ENCODE peak calls at places on chromosome 2, in eight cellular contexts. D is iPS DF 6.9, W is tibial artery, L is HAP-1, F is lower lobe of right lung, S is fibroblast of lung, R is left ventricle myocardium inferior, N is tibial nerve. I is an unnamed sample.
A peak's percentile ranks its signal among the peaks of the same experiment; 100 is the strongest.

GRCh38 chr2:160022162-160022561 is 40.3 kb downstream of the PLA2R1 start:
- DNase-seq in D (no peak), W (no peak), L (no peak), F (no peak), S (no peak), R (no peak), N (no peak), I (no peak)

GRCh38 chr2:8554296-8554806 is 127.5 kb upstream of the ID2 start:
- DNase-seq in D (no peak), W (peak; percentile 25), L (no peak), F (no peak), S (no peak), R (peak; percentile 2), N (no peak), I (no peak)

GRCh38 chr2:181683518-181684453 is 3.5 kb upstream of the NEUROD1 start:
- DNase-seq in D (no peak), W (no peak), L (peak; percentile 64), F (no peak), S (peak; percentile 21), R (no peak), N (no peak), I (no peak)

GRCh38 chr2:40760071-40760666 is 308.3 kb upstream of the SLC8A1 start:
- DNase-seq in D (peak; percentile 43), W (no peak), L (peak; percentile 51), F (no peak), S (peak; percentile 36), R (no peak), N (peak; percentile 34), I (no peak)

GRCh38 chr2:219017166-219017931 is 24.0 kb downstream of the CFAP65 start:
- DNase-seq in D (no peak), W (no peak), L (no peak), F (peak; percentile 27), S (no peak), R (no peak), N (no peak), I (no peak)

GRCh38 chr2:132582360-132582759 is 87.6 kb downstream of the LYPD1 start:
- DNase-seq in D (no peak), W (no peak), L (no peak), F (no peak), S (peak; percentile 68), R (no peak), N (no peak), I (no peak)

GRCh38 chr2:64652231-64653173 is 1.2 kb downstream of the SERTAD2 start:
- DNase-seq in D (no peak), W (peak; percentile 75), L (peak; percentile 60), F (peak; percentile 69), S (peak; percentile 67), R (no peak), N (no peak), I (peak; percentile 27)

GRCh38 chr2:238847841-238848565 is at the start of gene TWIST2:
- DNase-seq in D (no peak), W (peak; percentile 92), L (no peak), F (peak; percentile 81), S (peak; percentile 95), R (peak; percentile 80), N (peak; percentile 80), I (no peak)

GRCh38 chr2:226869371-226869770 is 33.5 kb downstream of the RHBDD1 start:
- DNase-seq in D (no peak), W (no peak), L (no peak), F (no peak), S (no peak), R (no peak), N (no peak), I (no peak)

GRCh38 chr2:65431417-65432226 is 777 bp downstream of the SPRED2 start:
- DNase-seq in D (no peak), W (peak; percentile 75), L (peak; percentile 67), F (peak; percentile 65), S (peak; percentile 42), R (peak; percentile 38), N (peak; percentile 41), I (peak; percentile 55)

GRCh38 chr2:51297488-51297887 is 265.6 kb upstream of the NRXN1 start:
- DNase-seq in D (no peak), W (no peak), L (no peak), F (no peak), S (peak; percentile 11), R (no peak), N (no peak), I (no peak)

GRCh38 chr2:138364554-138365162 is 136.9 kb upstream of the SPOPL start:
- DNase-seq in D (no peak), W (no peak), L (no peak), F (no peak), S (peak; percentile 77), R (no peak), N (no peak), I (no peak)

GRCh38 chr2:51516667-51517066 is 484.7 kb upstream of the NRXN1 start:
- DNase-seq in D (no peak), W (no peak), L (no peak), F (no peak), S (no peak), R (no peak), N (no peak), I (no peak)

GRCh38 chr2:12821656-12822055 is 104.9 kb downstream of the TRIB2 start:
- DNase-seq in D (no peak), W (no peak), L (no peak), F (no peak), S (no peak), R (no peak), N (no peak), I (no peak)

GRCh38 chr2:237956402-237956736 is 10.4 kb upstream of the UBE2F start:
- DNase-seq in D (no peak), W (no peak), L (no peak), F (no peak), S (no peak), R (no peak), N (no peak), I (no peak)

GRCh38 chr2:162063281-162063680 is 10.7 kb downstream of the DPP4 start:
- DNase-seq in D (no peak), W (no peak), L (no peak), F (no peak), S (no peak), R (no peak), N (no peak), I (no peak)

GRCh38 chr2:221518201-221518936 is 53.7 kb downstream of the EPHA4 start:
- DNase-seq in D (no peak), W (no peak), L (no peak), F (no peak), S (peak; percentile 86), R (no peak), N (no peak), I (peak; percentile 92)

GRCh38 chr2:234355798-234356365 is 141.0 kb downstream of the ARL4C start:
- DNase-seq in D (no peak), W (no peak), L (no peak), F (no peak), S (no peak), R (no peak), N (no peak), I (no peak)

GRCh38 chr2:234352270-234352669 is 144.6 kb downstream of the ARL4C start:
- DNase-seq in D (no peak), W (no peak), L (no peak), F (no peak), S (no peak), R (no peak), N (no peak), I (no peak)

GRCh38 chr2:234363011-234363487 is 133.8 kb downstream of the ARL4C start:
- DNase-seq in D (peak; percentile 78), W (no peak), L (peak; percentile 64), F (no peak), S (peak; percentile 76), R (no peak), N (no peak), I (no peak)

GRCh38 chr2:234355052-234355720 is 141.7 kb downstream of the ARL4C start:
- DNase-seq in D (no peak), W (no peak), L (no peak), F (no peak), S (no peak), R (no peak), N (no peak), I (no peak)

DNA sequence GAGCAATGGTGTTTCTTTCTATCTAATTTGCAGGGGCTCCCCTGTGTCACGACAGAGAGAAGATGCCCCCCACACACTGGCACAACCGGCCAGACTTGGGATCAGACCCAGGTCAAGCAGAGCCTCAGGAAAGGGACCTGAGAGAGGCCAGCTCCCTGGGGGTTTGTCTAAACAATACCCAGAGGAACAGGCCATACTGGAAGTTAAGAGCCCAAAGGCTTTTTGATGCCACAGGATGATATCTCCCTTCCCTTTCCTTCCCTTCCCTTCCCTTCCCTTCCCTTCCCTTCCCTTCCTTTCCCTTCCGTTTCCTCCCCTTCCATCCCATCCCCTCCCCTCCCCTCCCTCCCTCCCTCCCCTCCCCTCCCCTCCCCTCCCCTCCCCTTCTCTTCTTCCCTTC is 139.2 kb downstream of the ARL4C start:
- DNase-seq in D (no peak), W (no peak), L (no peak), F (no peak), S (no peak), R (no peak), N (no peak), I (no peak)
- H3K36me3 ChIP-seq in D (no peaks in the 10 kb centered on the region), W (no peaks in the 10 kb centered on the region), L (no peaks in the 10 kb centered on the region), F (no peaks in the 10 kb centered on the region), S (no peaks in the 10 kb centered on the region), R (no peaks in the 10 kb centered on the region), N (no peaks in the 10 kb centered on the region), I (no peaks in the 10 kb centered on the region)

DNA sequence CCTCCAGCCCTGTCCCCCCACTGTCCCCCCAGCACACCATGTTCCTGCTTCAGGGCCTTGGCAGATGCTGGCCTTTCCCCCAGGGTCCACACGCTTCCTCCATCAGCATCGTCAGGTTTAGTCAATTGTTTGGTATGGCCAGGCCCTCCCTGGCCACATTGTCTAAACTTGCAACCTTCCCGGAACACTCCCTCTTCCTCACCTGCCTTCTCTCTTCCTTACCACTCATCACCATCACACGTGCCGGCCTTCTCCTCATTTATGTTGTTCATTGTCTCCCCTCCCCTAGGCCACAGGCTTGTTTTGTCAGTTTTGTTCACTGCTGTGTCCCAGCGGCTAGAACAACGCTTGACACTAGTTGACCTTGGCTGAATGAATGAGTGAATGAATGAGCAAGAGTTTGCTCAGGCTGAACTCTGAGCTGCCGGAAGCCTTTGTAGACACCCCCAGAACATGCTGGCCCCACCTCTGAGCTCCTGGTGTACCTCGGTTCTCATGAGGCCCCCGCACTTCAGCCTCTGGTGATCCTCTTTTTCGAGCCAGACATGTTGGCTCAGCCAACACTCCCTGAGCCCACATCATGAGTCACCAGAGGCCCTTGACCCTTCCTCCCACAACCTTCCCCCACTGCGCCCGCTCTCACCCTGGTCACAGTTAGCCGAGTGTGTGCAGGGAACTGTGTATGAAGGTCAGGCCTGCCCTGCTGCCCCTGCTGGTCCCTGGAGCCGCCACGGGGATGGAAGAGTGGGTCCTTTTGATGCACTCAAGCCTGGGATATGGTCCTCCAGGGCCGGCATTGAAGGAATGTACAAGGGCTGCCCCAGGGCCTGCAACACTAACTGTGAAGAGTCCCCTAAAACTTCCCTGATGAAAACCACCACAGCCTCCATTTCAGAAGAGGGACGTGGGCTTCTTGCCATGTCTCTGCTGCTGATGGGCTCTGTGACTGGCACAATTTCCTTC is 57.5 kb downstream of the HS1BP3 start:
- DNase-seq in D (no peak), W (peak; percentile 89), L (no peak), F (peak; percentile 90), S (peak; percentile 93), R (no peak), N (no peak), I (no peak)
- H3K4me1 ChIP-seq in D (peaks cover 1% of the 10 kb centered on the region), W (peaks cover 4% of the 10 kb centered on the region), L (peaks cover 12% of the 10 kb centered on the region), F (peaks cover 75% of the 10 kb centered on the region), S (peaks cover 61% of the 10 kb centered on the region), R (peaks cover 84% of the 10 kb centered on the region), N (peaks cover 56% of the 10 kb centered on the region), I (no peaks in the 10 kb centered on the region)

GRCh38 chr2:163591461-163591860 is 144.3 kb downstream of the FIGN start:
- DNase-seq in D (no peak), W (no peak), L (no peak), F (no peak), S (no peak), R (no peak), N (no peak), I (no peak)
- H3K4me3 ChIP-seq in D (no peak overlapping the region), W (no peak overlapping the region), L (no peak overlapping the region), F (no peak overlapping the region), S (no peak overlapping the region), R (no peak overlapping the region), N (no peak overlapping the region), I (no peak overlapping the region)

GRCh38 chr2:1656326-1656960 is 87.9 kb downstream of the PXDN start:
- DNase-seq in D (no peak), W (no peak), L (no peak), F (no peak), S (no peak), R (no peak), N (no peak), I (no peak)
- H3K36me3 ChIP-seq in D (peaks cover 14% of the 10 kb centered on the region), W (peaks cover 34% of the 10 kb centered on the region), L (no peaks in the 10 kb centered on the region), F (peaks cover 21% of the 10 kb centered on the region), S (peaks cover 23% of the 10 kb centered on the region), R (peaks cover 28% of the 10 kb centered on the region), N (peaks cover 29% of the 10 kb centered on the region), I (no peaks in the 10 kb centered on the region)

I was measured in CD4-positive, alpha-beta memory T cell.